ENCODE peak calls at places on chromosomes 5 and 9, in ten cellular contexts. Y is AG08396, M is mucosa of gallbladder, H is ovary, P is ELR, X is GM06990, Q is adrenal gland, D is pons, W is cardiac muscle cell, V is glutamatergic neuron. N is an unnamed sample.

GRCh38 chr9:16671591-16672137 is 198.8 kb downstream of the BNC2 start:
- DNase-seq in Y (no peak), M (no peak), H (no peak), P (peak), X (no peak), Q (no peak), D (no peak), W (no peak), V (no peak), N (no peak)

GRCh38 chr5:85972539-85972938 is 645.2 kb upstream of the COX7C start:
- DNase-seq in Y (no peak), M (no peak), H (no peak), P (no peak), X (no peak), Q (no peak), D (no peak), W (no peak), V (no peak), N (no peak)

GRCh38 chr9:129101279-129101678 is 9.3 kb downstream of the CRAT start:
- DNase-seq in Y (no peak), M (no peak), H (no peak), P (no peak), X (no peak), Q (no peak), D (no peak), W (no peak), V (no peak), N (no peak)

GRCh38 chr9:95171001-95171400 is 146.5 kb downstream of the FANCC start:
- DNase-seq in Y (no peak), M (no peak), H (no peak), P (peak), X (peak), Q (no peak), D (no peak), W (no peak), V (no peak), N (no peak)

GRCh38 chr9:136546697-136547481 is 1.0 kb upstream of the NOTCH1 start:
- DNase-seq in Y (peak), M (peak), H (peak), P (peak), X (peak), Q (peak), D (peak), W (peak), V (no peak), N (no peak)

GRCh38 chr5:177982072-177982727 is 13.8 kb downstream of the PROP1 start:
- DNase-seq in Y (no peak), M (no peak), H (no peak), P (no peak), X (no peak), Q (no peak), D (no peak), W (peak), V (peak), N (peak)

GRCh38 chr9:109504689-109505088 is 6.6 kb upstream of the PTPN3 start:
- DNase-seq in Y (no peak), M (no peak), H (no peak), P (no peak), X (no peak), Q (no peak), D (no peak), W (no peak), V (no peak), N (no peak)

GRCh38 chr5:6732634-6733410 is 19.6 kb downstream of the TENT4A start:
- DNase-seq in Y (peak), M (no peak), H (no peak), P (peak), X (no peak), Q (peak), D (peak), W (no peak), V (peak), N (no peak)

GRCh38 chr5:174307656-174308271 is 262.3 kb downstream of the NSG2 start:
- DNase-seq in Y (no peak), M (no peak), H (no peak), P (no peak), X (no peak), Q (no peak), D (no peak), W (no peak), V (no peak), N (no peak)

GRCh38 chr5:79793722-79794121 is 104.1 kb downstream of the CMYA5 start:
- DNase-seq in Y (no peak), M (no peak), H (no peak), P (no peak), X (no peak), Q (no peak), D (no peak), W (no peak), V (no peak), N (no peak)

GRCh38 chr9:86034863-86035734 is 64.3 kb downstream of the GOLM1 start:
- DNase-seq in Y (peak), M (peak), H (no peak), P (peak), X (no peak), Q (peak), D (peak), W (peak), V (peak), N (peak)

GRCh38 chr5:115888027-115888426 is 46.3 kb downstream of the AP3S1 start:
- DNase-seq in Y (no peak), M (no peak), H (no peak), P (peak), X (no peak), Q (no peak), D (no peak), W (no peak), V (no peak), N (no peak)

GRCh38 chr5:181052928-181053759 is 13.1 kb downstream of the BTNL9 start:
- DNase-seq in Y (peak), M (no peak), H (no peak), P (no peak), X (peak), Q (no peak), D (no peak), W (peak), V (peak), N (peak)

N was measured in WTC11.